ENCODE peak calls at places on chromosomes 2 and 18, in five cellular contexts. B is fibroblast of pulmonary artery; Q is activated CD8-positive, alpha-beta memory T cell treated with anti-CD3 and anti-CD28 coated beads, Interleukin-2, amount 50 U/mL, for 48 hours; C is AG10803; K is aorta. E is an unnamed sample.

GRCh38 chr2:109429711-109430265 is 184.0 kb downstream of the SEPTIN10 start:
- DNase-seq in B (no peak), Q (no peak), C (no peak), K (peak; percentile 49), E (no peak)

GRCh38 chr2:202034249-202035088 is 814 bp downstream of the FZD7 start:
- DNase-seq in B (peak; percentile 28), Q (peak; percentile 67), C (no peak), K (peak; percentile 82), E (peak; percentile 28)

GRCh38 chr2:190216829-190217228 is 102.8 kb downstream of the HIBCH start:
- DNase-seq in B (no peak), Q (no peak), C (no peak), K (peak; percentile 84), E (peak; percentile 41)

GRCh38 chr2:42777883-42778805 is 14.2 kb upstream of the OXER1 start:
- DNase-seq in B (no peak), Q (no peak), C (peak; percentile 54), K (no peak), E (no peak)

GRCh38 chr2:143551946-143552655 is 422.9 kb downstream of the ARHGAP15 start:
- DNase-seq in B (no peak), Q (no peak), C (peak; percentile 62), K (no peak), E (no peak)

GRCh38 chr18:76376668-76377358 is 118.2 kb downstream of the ZNF516 start:
- DNase-seq in B (no peak), Q (peak; percentile 71), C (no peak), K (no peak), E (no peak)

GRCh38 chr2:118440699-118441098 is 352.4 kb downstream of the INSIG2 start:
- DNase-seq in B (no peak), Q (no peak), C (no peak), K (no peak), E (no peak)

GRCh38 chr2:30366199-30366691 is 80.8 kb upstream of the LCLAT1 start:
- DNase-seq in B (no peak), Q (peak; percentile 74), C (peak; percentile 63), K (no peak), E (no peak)

GRCh38 chr2:17976871-17977746 is 98.6 kb downstream of the KCNS3 start:
- DNase-seq in B (peak; percentile 80), Q (no peak), C (peak; percentile 98), K (no peak), E (peak; percentile 15)

GRCh38 chr2:104412384-104412783 is 441.5 kb upstream of the POU3F3 start:
- DNase-seq in B (no peak), Q (peak; percentile 54), C (peak; percentile 20), K (no peak), E (no peak)

GRCh38 chr18:21672868-21673267 is 31.7 kb downstream of the ABHD3 start:
- DNase-seq in B (no peak), Q (no peak), C (peak; percentile 50), K (no peak), E (peak; percentile 30)

GRCh38 chr2:197958592-197958991 is 154.2 kb downstream of the PLCL1 start:
- DNase-seq in B (peak; percentile 20), Q (no peak), C (peak; percentile 18), K (no peak), E (no peak)

GRCh38 chr18:65750421-65751144 is at the start of gene CDH7:
- DNase-seq in B (no peak), Q (no peak), C (no peak), K (peak; percentile 67), E (no peak)

GRCh38 chr2:159186462-159186861 is 100.0 kb downstream of the WDSUB1 start:
- DNase-seq in B (no peak), Q (no peak), C (no peak), K (no peak), E (no peak)

GRCh38 chr18:56748698-56749268 is 97.6 kb downstream of the WDR7 start:
- DNase-seq in B (peak; percentile 73), Q (no peak), C (peak; percentile 50), K (no peak), E (no peak)

GRCh38 chr2:111185496-111186022 is 64.8 kb downstream of the BCL2L11 start:
- DNase-seq in B (no peak), Q (no peak), C (no peak), K (no peak), E (peak; percentile 52)

GRCh38 chr18:24552218-24552617 is 91.8 kb downstream of the HRH4 start:
- DNase-seq in B (no peak), Q (no peak), C (no peak), K (no peak), E (no peak)

GRCh38 chr2:219122197-219122965 is 38.2 kb downstream of the NHEJ1 start:
- DNase-seq in B (no peak), Q (no peak), C (no peak), K (no peak), E (no peak)

GRCh38 chr2:152421521-152422367 is 86.8 kb downstream of the FMNL2 start:
- DNase-seq in B (peak; percentile 99), Q (no peak), C (peak; percentile 93), K (no peak), E (no peak)

GRCh38 chr2:70686577-70687460 is 81.2 kb downstream of the ADD2 start:
- DNase-seq in B (peak; percentile 60), Q (peak; percentile 57), C (peak; percentile 89), K (no peak), E (peak; percentile 20)

GRCh38 chr2:228917195-228917594 is 353.9 kb downstream of the PID1 start:
- DNase-seq in B (peak; percentile 71), Q (no peak), C (peak; percentile 81), K (no peak), E (no peak)

GRCh38 chr2:121755237-121756111 is at the start of gene TSN:
- DNase-seq in B (peak; percentile 98), Q (peak; percentile 97), C (peak; percentile 95), K (peak; percentile 99), E (peak; percentile 98)